ENCODE peak calls at places on chromosomes 13 and 19, in eight cellular contexts. W is A549, X is K562, R is H1, F is HCT116, Y is SK-N-SH, H is HepG2, U is GM12878. C is an unnamed sample.

GRCh38 chr13:40480012-40480914 is 186.2 kb downstream of the FOXO1 start:
- DNase-seq in F (no peak), W (no peak), Y (no peak), H (peak; percentile 62), R (no peak), X (no peak), U (no peak), C (no peak)

GRCh38 chr13:20989883-20990282 is 71.5 kb downstream of the LATS2 start:
- DNase-seq in R (no peak), W (no peak), U (no peak), H (no peak), F (no peak), X (no peak), Y (no peak), C (no peak)

GRCh38 chr13:44765076-44765475 is 188.9 kb upstream of the TSC22D1 start:
- DNase-seq in R (no peak), X (no peak), H (peak; percentile 79), Y (peak; percentile 45), U (no peak), F (no peak), W (no peak), C (no peak)

GRCh38 chr19:12774588-12775555 is at the start of gene HOOK2:
- DNase-seq in W (no peak), H (no peak), U (no peak), F (peak; percentile 95), X (peak; percentile 32), Y (no peak), R (peak; percentile 93), C (no peak)

GRCh38 chr13:51067376-51068125 is 43.5 kb downstream of the C13orf42 start:
- DNase-seq in H (no peak), X (no peak), U (no peak), F (no peak), Y (no peak), R (no peak), W (no peak), C (no peak)

GRCh38 chr19:4297901-4298771 is 4.1 kb downstream of the TMIGD2 start:
- DNase-seq in H (peak; percentile 35), R (no peak), W (no peak), F (no peak), X (no peak), U (no peak), Y (no peak), C (no peak)

GRCh38 chr19:17103177-17103576 is 27.6 kb downstream of the MYO9B start:
- DNase-seq in Y (peak; percentile 68), R (peak; percentile 90), U (no peak), H (peak; percentile 56), W (peak; percentile 58), X (peak; percentile 64), F (peak; percentile 40), C (peak; percentile 42)

GRCh38 chr13:25679154-25679553 is 307.4 kb downstream of the ATP8A2 start:
- DNase-seq in X (no peak), R (no peak), F (no peak), U (no peak), W (no peak), Y (no peak), H (no peak), C (no peak)

GRCh38 chr19:19514881-19515763 is at the start of gene TSSK6:
- DNase-seq in X (no peak), H (peak; percentile 31), R (no peak), U (no peak), Y (no peak), F (no peak), W (peak; percentile 44), C (no peak)

GRCh38 chr13:52852444-52852843 is 4.0 kb upstream of the PCDH8 start:
- DNase-seq in F (no peak), H (no peak), R (no peak), X (no peak), Y (peak; percentile 66), U (no peak), W (no peak), C (no peak)

GRCh38 chr13:97853550-97853949 is 99.9 kb upstream of the IPO5 start:
- DNase-seq in X (no peak), U (no peak), H (no peak), R (no peak), Y (no peak), F (no peak), W (no peak), C (no peak)

DNA sequence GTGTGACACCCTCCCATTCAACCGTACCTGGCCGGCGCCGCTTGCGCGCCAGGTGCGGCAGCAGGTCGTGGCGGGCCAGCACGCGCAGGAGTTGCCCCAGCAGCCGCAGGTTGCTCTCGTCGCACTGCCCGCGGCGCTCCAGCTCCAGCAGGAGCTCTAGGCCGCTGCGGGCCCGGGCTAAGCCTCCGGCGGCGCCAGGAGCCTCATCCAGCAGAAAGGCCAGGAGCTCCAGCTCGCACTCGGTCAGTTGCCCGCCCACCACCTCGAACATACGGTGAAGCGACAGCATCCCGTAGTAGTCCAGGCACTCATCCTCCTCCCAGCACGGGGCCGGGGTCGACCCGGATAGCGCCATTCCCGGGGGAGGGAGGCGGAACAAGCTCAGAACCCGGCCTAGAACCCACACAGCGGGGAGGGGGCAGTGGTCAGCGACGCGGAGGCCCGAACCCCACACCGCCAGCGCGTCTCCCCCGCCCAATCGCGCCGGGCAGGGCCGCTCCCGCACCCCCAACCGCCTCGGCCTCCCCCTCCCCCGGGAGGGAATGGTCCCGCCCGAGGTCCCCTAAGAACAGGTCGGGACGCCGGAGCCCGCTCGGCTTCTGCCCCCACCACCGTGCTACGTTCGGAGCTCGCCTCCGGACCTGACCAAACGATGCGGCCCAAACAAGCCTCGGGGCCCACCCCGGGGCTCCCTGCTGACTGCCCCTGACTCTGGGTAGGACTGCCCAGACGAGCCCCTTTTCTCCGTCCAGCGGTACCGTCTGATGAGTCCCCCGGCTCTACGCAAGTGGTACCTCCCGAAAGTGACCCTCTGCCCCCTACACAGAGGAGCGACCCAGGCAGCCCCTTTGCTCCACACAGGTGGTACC is 590 bp downstream of the DEDD2 start:
- DNase-seq in R (peak; percentile 85), U (no peak), Y (peak; percentile 86), X (peak; percentile 61), W (no peak), H (peak; percentile 15), F (no peak), C (peak; percentile 47)
- TF ChIP-seq MAX in R (peak; percentile 63), U (no peak), Y (no peak), X (peak; percentile 32), W (no peak), H (peak; percentile 38), F (peak; percentile 22), C (no peak)

DNA sequence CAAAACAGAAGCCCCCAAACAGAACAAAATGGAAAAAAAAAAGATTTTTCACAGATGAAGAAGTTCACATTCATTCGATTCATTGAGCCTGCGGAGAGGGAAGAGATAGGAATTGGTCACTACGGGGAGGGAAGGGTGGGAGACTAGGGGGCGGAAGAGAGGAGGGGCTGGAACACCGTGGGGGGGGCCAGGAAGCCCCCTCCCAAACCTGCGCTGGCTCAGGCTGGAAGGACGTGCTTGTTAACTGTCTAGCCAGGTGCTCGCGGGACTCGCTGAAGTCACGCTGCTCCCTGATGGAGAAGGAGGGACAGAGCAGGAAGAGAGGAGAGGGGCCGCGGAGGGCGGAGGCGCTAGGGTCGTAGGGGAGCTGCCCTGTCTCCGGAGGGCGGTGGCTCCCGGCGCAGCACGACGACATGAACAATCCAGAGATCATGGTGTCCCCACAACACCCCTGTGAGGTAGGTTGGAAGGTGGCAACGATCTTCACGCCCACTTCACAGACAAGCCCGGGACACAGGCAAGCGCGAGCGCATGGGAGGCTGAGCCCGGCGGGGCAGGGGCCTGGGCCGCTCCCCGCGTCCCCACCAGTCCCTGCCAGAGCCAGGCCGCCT is 10.5 kb downstream of the KHSRP start:
- DNase-seq in H (no peak), F (no peak), W (no peak), U (no peak), R (peak; percentile 63), X (peak; percentile 26), Y (peak; percentile 35), C (no peak)
- H3K27ac ChIP-seq in H (no peak overlapping the region), F (no peak overlapping the region), W (no peak overlapping the region), U (no peak overlapping the region), R (no peak overlapping the region), X (no peak overlapping the region), Y (no peak overlapping the region), C (no peak overlapping the region)

GRCh38 chr19:48417436-48417835 is 24.0 kb downstream of the GRIN2D start:
- DNase-seq in H (peak; percentile 29), W (no peak), U (no peak), F (no peak), Y (no peak), X (no peak), R (no peak), C (no peak)

GRCh38 chr19:48419158-48419920 is 25.9 kb downstream of the GRIN2D start:
- DNase-seq in F (no peak), R (peak; percentile 86), X (peak; percentile 64), U (peak; percentile 57), Y (peak; percentile 87), W (peak; percentile 59), H (no peak), C (peak; percentile 41)

GRCh38 chr19:48415869-48416268 is 22.4 kb downstream of the GRIN2D start:
- DNase-seq in X (no peak), F (no peak), R (no peak), W (no peak), Y (no peak), U (no peak), H (no peak), C (no peak)

GRCh38 chr19:48421548-48421947 is 24.2 kb upstream of the GRWD1 start:
- DNase-seq in Y (no peak), W (no peak), H (no peak), R (no peak), X (no peak), F (no peak), U (no peak), C (no peak)

DNA sequence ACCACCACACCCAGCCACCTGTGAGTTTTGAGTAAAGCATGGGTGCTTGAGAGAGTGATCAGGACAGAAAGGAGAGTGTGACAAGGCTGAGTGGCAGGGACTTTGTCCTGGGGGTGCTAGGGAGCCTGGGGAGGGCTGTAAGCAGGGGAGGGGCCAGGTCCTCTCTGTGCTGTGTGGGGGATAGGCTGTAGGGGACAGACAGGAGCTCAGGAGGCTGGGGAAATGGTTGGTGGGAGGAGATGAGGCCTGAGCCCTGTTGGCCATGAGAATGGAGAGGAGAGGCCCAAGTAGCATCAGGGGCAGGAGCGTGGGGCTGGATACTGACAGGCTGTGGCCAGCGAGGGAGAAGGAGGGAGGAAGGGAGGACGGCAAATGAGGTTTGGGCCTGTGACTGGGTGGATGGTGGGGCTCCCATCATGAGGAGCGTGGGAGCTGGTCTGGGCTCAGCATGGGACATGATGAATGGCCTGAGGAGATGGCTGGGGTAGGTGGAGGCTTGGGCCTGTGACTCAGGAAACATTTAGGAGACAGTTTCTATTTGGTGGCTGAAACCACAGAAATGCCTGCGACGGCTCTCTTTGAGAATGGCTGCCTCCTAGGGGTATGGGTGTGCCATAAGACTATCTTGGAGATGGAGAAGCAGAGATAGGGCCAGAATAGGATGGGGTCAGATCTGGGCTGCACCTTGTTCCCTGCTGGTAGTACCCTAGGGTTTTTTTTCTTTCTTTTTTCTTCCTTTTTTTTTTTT is 25.0 kb downstream of the GRIN2D start:
- DNase-seq in H (no peak), W (peak; percentile 58), Y (no peak), U (no peak), X (peak; percentile 80), F (no peak), R (no peak), C (no peak)
- TF ChIP-seq MAX in H (no peak), W (no peak), Y (no peak), U (no peak), X (peak; percentile 50), F (no peak), R (no peak), C (no peak)

GRCh38 chr19:2624537-2625091 is 77.9 kb downstream of the GNG7 start:
- DNase-seq in F (no peak), R (peak; percentile 71), W (no peak), X (no peak), Y (peak; percentile 53), H (peak; percentile 48), U (no peak), C (no peak)
- H3K27ac ChIP-seq in F (peak overlapping the region; percentile 28), R (no peak overlapping the region), W (peak overlapping the region; percentile 68), X (no peak overlapping the region), Y (no peak overlapping the region), H (no peak overlapping the region), U (peak overlapping the region; percentile 57), C (no peak overlapping the region)

GRCh38 chr19:38035515-38036495 is 128.8 kb downstream of the SIPA1L3 start:
- DNase-seq in X (no peak), U (no peak), Y (no peak), H (peak; percentile 6), W (no peak), R (no peak), F (no peak), C (no peak)
- TF ChIP-seq MAX in X (no peak), U (no peak), Y (no peak), H (no peak), W (no peak), R (no peak), F (no peak), C (no peak)

C was measured in endothelial cell of umbilical vein.